ENCODE peak calls at places on chromosome 11, in five cellular contexts. One of them, this sample, is unnamed. For H3K36me3, the result is how much of the 10 kb centered on the place peaks cover.

GRCh38 chr11:64447717-64448598 is 89.0 kb downstream of the RPS6KA4 start:
- DNase-seq in mucosa of descending colon: peak
- DNase-seq in body of pancreas: peak
- DNase-seq in brain microvascular endothelial cell: peak
- DNase-seq in adrenal gland: peak
- DNase-seq in this sample: peak

GRCh38 chr11:94728541-94728940 is 39.6 kb upstream of the AMOTL1 start:
- DNase-seq in brain microvascular endothelial cell: no peak
- DNase-seq in adrenal gland: no peak
- DNase-seq in body of pancreas: no peak
- DNase-seq in mucosa of descending colon: no peak
- DNase-seq in this sample: no peak

GRCh38 chr11:128503231-128503991 is 83.9 kb downstream of the ETS1 start:
- DNase-seq in mucosa of descending colon: no peak
- DNase-seq in brain microvascular endothelial cell: peak
- DNase-seq in adrenal gland: no peak
- DNase-seq in body of pancreas: no peak
- DNase-seq in this sample: no peak

GRCh38 chr11:46895821-46896220 is 22.5 kb downstream of the LRP4 start:
- DNase-seq in adrenal gland: peak
- DNase-seq in body of pancreas: peak
- DNase-seq in brain microvascular endothelial cell: no peak
- DNase-seq in mucosa of descending colon: no peak
- DNase-seq in this sample: peak

GRCh38 chr11:48900131-48900800 is 83.4 kb downstream of the TRIM51G start:
- DNase-seq in mucosa of descending colon: peak
- DNase-seq in body of pancreas: no peak
- DNase-seq in adrenal gland: no peak
- DNase-seq in brain microvascular endothelial cell: no peak
- DNase-seq in this sample: peak

GRCh38 chr11:114779189-114779588 is 100.9 kb downstream of the NXPE2 start:
- DNase-seq in adrenal gland: no peak
- DNase-seq in body of pancreas: no peak
- DNase-seq in mucosa of descending colon: no peak
- DNase-seq in brain microvascular endothelial cell: no peak
- DNase-seq in this sample: no peak

GRCh38 chr11:266676-267439 is 11.3 kb upstream of the NLRP6 start:
- DNase-seq in body of pancreas: no peak
- DNase-seq in adrenal gland: no peak
- DNase-seq in brain microvascular endothelial cell: no peak
- DNase-seq in mucosa of descending colon: no peak
- DNase-seq in this sample: no peak

GRCh38 chr11:118975771-118976709 is 4.5 kb downstream of the FOXR1 start:
- DNase-seq in brain microvascular endothelial cell: no peak
- DNase-seq in adrenal gland: no peak
- DNase-seq in body of pancreas: no peak
- DNase-seq in mucosa of descending colon: no peak
- DNase-seq in this sample: no peak

GRCh38 chr11:16587670-16588069 is 150.8 kb upstream of the C11orf58 start:
- DNase-seq in mucosa of descending colon: no peak
- DNase-seq in brain microvascular endothelial cell: no peak
- DNase-seq in adrenal gland: no peak
- DNase-seq in body of pancreas: peak
- DNase-seq in this sample: no peak

GRCh38 chr11:67395555-67396257 is 3.9 kb downstream of the RAD9A start:
- DNase-seq in mucosa of descending colon: peak
- DNase-seq in body of pancreas: no peak
- DNase-seq in brain microvascular endothelial cell: no peak
- DNase-seq in adrenal gland: no peak
- DNase-seq in this sample: no peak
- H3K36me3 ChIP-seq in mucosa of descending colon: under half
- H3K36me3 ChIP-seq in body of pancreas: under half
- H3K36me3 ChIP-seq in brain microvascular endothelial cell: under half
- H3K36me3 ChIP-seq in adrenal gland: under half
- H3K36me3 ChIP-seq in this sample: half or more

GRCh38 chr11:77127674-77127968 is 425 bp upstream of the MYO7A start:
- DNase-seq in body of pancreas: no peak
- DNase-seq in mucosa of descending colon: no peak
- DNase-seq in adrenal gland: no peak
- DNase-seq in brain microvascular endothelial cell: no peak
- DNase-seq in this sample: no peak
- H3K4me3 ChIP-seq in body of pancreas: no peak
- H3K4me3 ChIP-seq in mucosa of descending colon: no peak
- H3K4me3 ChIP-seq in adrenal gland: peak
- H3K4me3 ChIP-seq in brain microvascular endothelial cell: peak
- H3K4me3 ChIP-seq in this sample: peak

GRCh38 chr11:102614485-102614884 is 10.6 kb downstream of the MMP20 start:
- DNase-seq in brain microvascular endothelial cell: no peak
- DNase-seq in adrenal gland: no peak
- DNase-seq in mucosa of descending colon: no peak
- DNase-seq in body of pancreas: no peak
- DNase-seq in this sample: no peak
- TF ChIP-seq CTCF in brain microvascular endothelial cell: no peak
- TF ChIP-seq CTCF in adrenal gland: no peak
- TF ChIP-seq CTCF in mucosa of descending colon: no peak
- TF ChIP-seq CTCF in body of pancreas: no peak
- TF ChIP-seq CTCF in this sample: no peak

GRCh38 chr11:66687831-66688281 is 10.2 kb upstream of the RBM4B start:
- DNase-seq in body of pancreas: no peak
- DNase-seq in adrenal gland: no peak
- DNase-seq in brain microvascular endothelial cell: no peak
- DNase-seq in mucosa of descending colon: no peak
- DNase-seq in this sample: no peak
- H3K36me3 ChIP-seq in body of pancreas: under half
- H3K36me3 ChIP-seq in adrenal gland: under half
- H3K36me3 ChIP-seq in brain microvascular endothelial cell: under half
- H3K36me3 ChIP-seq in mucosa of descending colon: under half
- H3K36me3 ChIP-seq in this sample: under half

DNA sequence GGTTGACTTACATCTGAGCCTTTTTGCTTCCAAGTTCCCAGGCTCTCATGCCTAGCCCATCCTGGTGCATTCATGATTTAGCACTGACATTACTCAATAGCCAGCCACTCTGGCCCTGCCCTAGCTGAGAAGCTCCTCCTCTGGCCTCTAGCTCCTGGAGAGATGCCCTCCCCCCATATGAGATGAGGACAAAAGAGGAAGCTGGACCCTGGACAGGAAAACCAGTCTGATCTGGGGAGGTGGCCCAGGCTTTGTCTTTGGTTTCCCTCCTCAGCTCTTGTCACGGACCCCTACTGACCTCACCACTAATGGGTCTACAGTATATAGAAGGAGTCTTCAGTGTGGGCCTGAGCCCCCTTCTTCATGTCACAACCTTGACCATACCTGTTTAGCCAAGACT is 3.0 kb downstream of the RHOG start:
- DNase-seq in adrenal gland: peak
- DNase-seq in brain microvascular endothelial cell: no peak
- DNase-seq in mucosa of descending colon: no peak
- DNase-seq in body of pancreas: no peak
- DNase-seq in this sample: peak
- H3K4me3 ChIP-seq in adrenal gland: peak
- H3K4me3 ChIP-seq in brain microvascular endothelial cell: no peak
- H3K4me3 ChIP-seq in mucosa of descending colon: no peak
- H3K4me3 ChIP-seq in body of pancreas: no peak
- H3K4me3 ChIP-seq in this sample: peak

GRCh38 chr11:95850137-95850536 is 59.8 kb downstream of the CEP57 start:
- DNase-seq in body of pancreas: no peak
- DNase-seq in adrenal gland: no peak
- DNase-seq in mucosa of descending colon: no peak
- DNase-seq in brain microvascular endothelial cell: no peak
- DNase-seq in this sample: no peak

GRCh38 chr11:95853862-95854261 is 63.6 kb downstream of the CEP57 start:
- DNase-seq in body of pancreas: no peak
- DNase-seq in adrenal gland: no peak
- DNase-seq in mucosa of descending colon: no peak
- DNase-seq in brain microvascular endothelial cell: no peak
- DNase-seq in this sample: no peak

GRCh38 chr11:95845168-95845567 is 54.9 kb downstream of the CEP57 start:
- DNase-seq in brain microvascular endothelial cell: no peak
- DNase-seq in mucosa of descending colon: no peak
- DNase-seq in body of pancreas: no peak
- DNase-seq in adrenal gland: no peak
- DNase-seq in this sample: no peak

GRCh38 chr11:95853138-95853537 is 62.8 kb downstream of the CEP57 start:
- DNase-seq in brain microvascular endothelial cell: no peak
- DNase-seq in body of pancreas: no peak
- DNase-seq in mucosa of descending colon: no peak
- DNase-seq in adrenal gland: no peak
- DNase-seq in this sample: no peak

DNA sequence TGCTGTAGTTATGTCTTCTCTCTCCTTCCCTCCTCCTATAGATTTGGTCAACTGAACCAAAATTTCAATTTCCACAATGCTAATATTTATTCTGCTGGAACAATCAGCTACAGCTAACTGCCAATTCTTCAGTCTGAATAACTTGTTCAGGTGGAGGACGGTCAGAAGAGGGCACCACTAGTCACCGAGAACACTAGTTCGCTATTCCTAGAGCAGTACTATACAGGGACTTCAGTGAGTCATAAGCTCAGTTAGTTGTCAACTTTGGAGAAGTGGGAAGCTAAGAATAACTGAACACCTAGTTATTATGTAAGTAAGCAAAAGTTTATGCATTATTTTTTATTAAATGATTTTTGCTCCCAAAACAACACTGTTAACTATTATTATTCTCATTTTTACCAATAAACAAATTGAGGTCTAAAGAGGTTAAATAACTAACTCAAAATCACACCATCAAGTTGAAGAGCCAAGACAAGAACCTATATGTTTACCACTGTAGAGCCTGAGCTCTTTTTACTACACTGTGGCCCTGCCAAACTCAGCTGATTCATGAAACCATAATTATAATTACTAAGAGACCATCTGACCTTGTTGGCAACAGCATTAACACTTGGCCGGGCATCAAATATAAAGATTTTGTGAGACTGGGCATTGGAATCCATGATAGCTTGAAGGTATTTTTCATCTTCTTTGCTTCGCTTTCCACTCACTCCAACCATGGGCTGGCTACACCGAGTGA is 59.0 kb downstream of the CEP57 start:
- DNase-seq in brain microvascular endothelial cell: peak
- DNase-seq in mucosa of descending colon: no peak
- DNase-seq in body of pancreas: peak
- DNase-seq in adrenal gland: peak
- DNase-seq in this sample: peak
- TF ChIP-seq CTCF in brain microvascular endothelial cell: peak
- TF ChIP-seq CTCF in mucosa of descending colon: no peak
- TF ChIP-seq CTCF in body of pancreas: peak
- TF ChIP-seq CTCF in adrenal gland: peak
- TF ChIP-seq CTCF in this sample: peak

DNA sequence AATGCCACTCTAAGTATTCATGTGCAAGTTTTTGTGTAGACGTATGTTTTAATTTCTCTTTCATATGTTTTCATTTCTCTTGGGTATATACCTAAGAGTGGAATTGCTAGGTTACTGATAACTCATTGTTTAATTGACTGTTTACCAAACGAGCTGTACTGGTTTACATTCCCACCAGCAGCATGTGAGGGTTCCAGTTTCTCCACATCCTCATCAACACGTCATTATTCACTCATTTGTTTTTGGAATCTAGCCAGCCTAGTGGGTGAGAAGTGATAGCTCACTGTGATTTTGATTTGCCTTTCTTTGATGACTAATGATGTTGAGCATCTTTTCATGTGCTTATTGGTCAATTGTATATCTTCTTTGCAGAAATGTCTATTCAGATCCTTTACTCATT is 4.0 kb downstream of the ANKRD13D start:
- DNase-seq in adrenal gland: no peak
- DNase-seq in mucosa of descending colon: no peak
- DNase-seq in body of pancreas: no peak
- DNase-seq in brain microvascular endothelial cell: no peak
- DNase-seq in this sample: no peak
- H3K36me3 ChIP-seq in adrenal gland: under half
- H3K36me3 ChIP-seq in mucosa of descending colon: under half
- H3K36me3 ChIP-seq in body of pancreas: under half
- H3K36me3 ChIP-seq in brain microvascular endothelial cell: half or more
- H3K36me3 ChIP-seq in this sample: half or more